ENCODE peak calls at places on chromosomes 11 and 22, in five cellular contexts. T is A549, S is astrocyte, U is anterior cingulate cortex, O is cardiac muscle cell. X is an unnamed sample.

GRCh38 chr11:102254047-102254446 is 63.2 kb upstream of the BIRC3 start:
- DNase-seq in S (no peak), T (peak), U (no peak), O (no peak), X (no peak)

GRCh38 chr11:2732940-2733628 is 33.3 kb upstream of the KCNQ1OT1 start:
- DNase-seq in O (no peak), U (no peak), S (no peak), T (no peak), X (no peak)

GRCh38 chr11:74004694-74005615 is 3.9 kb downstream of the UCP3 start:
- DNase-seq in S (no peak), U (no peak), O (no peak), T (no peak), X (no peak)

GRCh38 chr22:30636226-30637077 is 871 bp downstream of the SLC35E4 start:
- DNase-seq in S (peak), O (no peak), T (peak), U (no peak), X (peak)

GRCh38 chr11:116873391-116873790 is 36.0 kb upstream of the APOA1 start:
- DNase-seq in S (no peak), T (no peak), O (no peak), U (no peak), X (no peak)

GRCh38 chr11:66745356-66746235 is 16.6 kb upstream of the SPTBN2 start:
- DNase-seq in S (no peak), U (no peak), O (no peak), T (peak), X (no peak)

GRCh38 chr11:67563354-67564114 is 20.1 kb upstream of the GSTP1 start:
- DNase-seq in O (peak), U (no peak), T (peak), S (peak), X (no peak)

GRCh38 chr11:134369656-134370525 is 38.1 kb downstream of the GLB1L2 start:
- DNase-seq in U (no peak), T (no peak), S (no peak), O (no peak), X (no peak)

GRCh38 chr11:12177739-12178338 is 67.4 kb downstream of the MICAL2 start:
- DNase-seq in S (peak), T (peak), O (no peak), U (no peak), X (no peak)

GRCh38 chr11:2787816-2788750 is 88.3 kb upstream of the KCNQ1OT1 start:
- DNase-seq in S (no peak), T (no peak), U (no peak), O (no peak), X (no peak)

GRCh38 chr11:832529-833113 is at the start of gene CD151:
- DNase-seq in U (no peak), O (peak), T (peak), S (no peak), X (peak)

GRCh38 chr11:130674686-130675085 is 226.2 kb downstream of the ADAMTS15 start:
- DNase-seq in U (no peak), S (peak), T (no peak), O (peak), X (no peak)

GRCh38 chr11:47969401-47969800 is 11.0 kb upstream of the PTPRJ start:
- DNase-seq in O (no peak), S (no peak), U (no peak), T (no peak), X (no peak)

GRCh38 chr11:119730789-119731386 is 1.9 kb upstream of the NECTIN1 start:
- DNase-seq in S (no peak), O (no peak), T (no peak), U (no peak), X (no peak)

GRCh38 chr11:67270256-67271211 is 4.3 kb downstream of the GRK2 start:
- DNase-seq in U (peak), O (peak), T (no peak), S (no peak), X (no peak)

GRCh38 chr11:36312593-36312990 is 16.5 kb downstream of the PRR5L start:
- DNase-seq in O (peak), U (no peak), S (peak), T (peak), X (no peak)

GRCh38 chr22:32852346-32853251 is 51.1 kb downstream of the TIMP3 start:
- DNase-seq in T (no peak), U (no peak), O (peak), S (no peak), X (peak)

GRCh38 chr11:110505514-110506284 is 76.0 kb downstream of the FDX1 start:
- DNase-seq in S (no peak), U (no peak), T (no peak), O (no peak), X (no peak)

GRCh38 chr22:31044262-31044861 is 36.8 kb upstream of the SMTN start:
- DNase-seq in U (no peak), T (no peak), S (peak), O (peak), X (no peak)

GRCh38 chr11:70607561-70607960 is 209.2 kb downstream of the CTTN start:
- DNase-seq in T (no peak), O (no peak), U (no peak), S (no peak), X (no peak)

GRCh38 chr22:22425366-22425765 is 83.2 kb downstream of the ZNF280B start:
- DNase-seq in O (no peak), S (no peak), T (no peak), U (no peak), X (no peak)

GRCh38 chr22:25368271-25368670 is 148.8 kb downstream of the CRYBB2 start:
- DNase-seq in U (no peak), S (peak), T (peak), O (peak), X (peak)

GRCh38 chr11:2120359-2121100 is 18.7 kb downstream of the IGF2 start:
- DNase-seq in O (no peak), U (no peak), S (no peak), T (no peak), X (peak)

GRCh38 chr11:94664336-94664735 is 97.2 kb downstream of the PIWIL4 start:
- DNase-seq in U (no peak), S (no peak), T (peak), O (no peak), X (no peak)

GRCh38 chr11:66011239-66011784 is 496 bp upstream of the CST6 start:
- DNase-seq in T (no peak), S (peak), U (no peak), O (peak), X (no peak)

GRCh38 chr22:47291565-47292495 is 529.4 kb downstream of the TBC1D22A start:
- DNase-seq in U (no peak), T (no peak), O (no peak), S (no peak), X (no peak)

GRCh38 chr11:129881570-129882170 is 13.7 kb downstream of the NFRKB start:
- DNase-seq in S (no peak), O (peak), U (no peak), T (peak), X (peak)

GRCh38 chr11:118705111-118705741 is 25.8 kb upstream of the TREH start:
- DNase-seq in S (no peak), U (peak), O (no peak), T (no peak), X (no peak)

GRCh38 chr22:23262474-23263332 is 82.4 kb downstream of the BCR start:
- DNase-seq in U (no peak), T (no peak), O (no peak), S (no peak), X (no peak)

GRCh38 chr11:115180272-115180671 is 323.9 kb downstream of the CADM1 start:
- DNase-seq in T (no peak), U (peak), O (no peak), S (no peak), X (no peak)

GRCh38 chr22:45576273-45576625 is 73.6 kb downstream of the FBLN1 start:
- DNase-seq in T (no peak), O (no peak), S (no peak), U (no peak), X (no peak)

GRCh38 chr11:126718319-126718718 is 282.3 kb downstream of the KIRREL3 start:
- DNase-seq in S (no peak), O (no peak), U (no peak), T (peak), X (no peak)

GRCh38 chr11:18408558-18409242 is 3.4 kb upstream of the LDHC start:
- DNase-seq in O (no peak), S (no peak), U (no peak), T (peak), X (no peak)

GRCh38 chr11:106133529-106133928 is 56.1 kb downstream of the AASDHPPT start:
- DNase-seq in T (no peak), U (no peak), S (no peak), O (no peak), X (no peak)

GRCh38 chr11:110134120-110134519 is 40.9 kb downstream of the ZC3H12C start:
- DNase-seq in S (peak), O (peak), T (no peak), U (no peak), X (peak)